ENCODE peak calls at places on chromosomes 11 and 22, in six cellular contexts. C is neuronal stem cell, N is mesendoderm, G is H1, Y is IMR-90, F is trophoblast cell. H is an unnamed sample.

GRCh38 chr22:22031183-22031560 is 48.6 kb upstream of the TOP3B start:
- DNase-seq in C (no peak), N (no peak), G (no peak), Y (no peak), F (no peak), H (no peak)

GRCh38 chr11:115087791-115088190 is 409.5 kb downstream of the NXPE2 start:
- DNase-seq in C (no peak), N (peak), G (peak), Y (no peak), F (no peak), H (no peak)

GRCh38 chr11:70661763-70662501 is 263.6 kb downstream of the CTTN start:
- DNase-seq in C (peak), N (peak), G (no peak), Y (peak), F (no peak), H (peak)

GRCh38 chr11:98955551-98955950 is 65.2 kb upstream of the CNTN5 start:
- DNase-seq in C (no peak), N (no peak), G (no peak), Y (no peak), F (no peak), H (no peak)

GRCh38 chr11:69524991-69525411 is 43.5 kb downstream of the LINC01488 start:
- DNase-seq in C (no peak), N (no peak), G (no peak), Y (no peak), F (no peak), H (no peak)

GRCh38 chr22:49007013-49007653 is 820.5 kb downstream of the BRD1 start:
- DNase-seq in C (no peak), N (no peak), G (no peak), Y (no peak), F (no peak), H (no peak)

GRCh38 chr11:125114518-125114917 is 3.1 kb upstream of the TMEM218 start:
- DNase-seq in C (no peak), N (peak), G (no peak), Y (no peak), F (no peak), H (no peak)

GRCh38 chr11:94305146-94305545 is 766 bp downstream of the IZUMO1R start:
- DNase-seq in C (no peak), N (peak), G (no peak), Y (peak), F (peak), H (no peak)

GRCh38 chr11:114180301-114181055 is 115.7 kb upstream of the NNMT start:
- DNase-seq in C (no peak), N (peak), G (no peak), Y (no peak), F (peak), H (peak)

GRCh38 chr11:126282361-126282741 is 542 bp upstream of the TIRAP start:
- DNase-seq in C (no peak), N (peak), G (no peak), Y (peak), F (no peak), H (peak)

GRCh38 chr11:30712749-30713148 is 126.6 kb upstream of the MPPED2 start:
- DNase-seq in C (no peak), N (no peak), G (no peak), Y (no peak), F (no peak), H (no peak)

GRCh38 chr11:3989251-3989650 is 105.3 kb upstream of the RRM1 start:
- DNase-seq in C (no peak), N (peak), G (peak), Y (no peak), F (no peak), H (peak)

GRCh38 chr11:47154738-47155570 is 21.7 kb downstream of the ARFGAP2 start:
- DNase-seq in C (no peak), N (no peak), G (no peak), Y (no peak), F (no peak), H (no peak)

GRCh38 chr22:43377486-43377995 is 34.3 kb upstream of the MPPED1 start:
- DNase-seq in C (no peak), N (no peak), G (no peak), Y (peak), F (no peak), H (no peak)

GRCh38 chr22:46224771-46225290 is 25.3 kb downstream of the CDPF1 start:
- DNase-seq in C (no peak), N (no peak), G (no peak), Y (no peak), F (no peak), H (no peak)

GRCh38 chr11:109806205-109806604 is 287.0 kb upstream of the ZC3H12C start:
- DNase-seq in C (no peak), N (no peak), G (no peak), Y (no peak), F (no peak), H (no peak)

GRCh38 chr22:39580795-39581194 is 10.2 kb downstream of the CACNA1I start:
- DNase-seq in C (no peak), N (no peak), G (no peak), Y (no peak), F (no peak), H (no peak)

GRCh38 chr11:76785513-76785912 is 2.4 kb downstream of the TSKU start:
- DNase-seq in C (no peak), N (peak), G (no peak), Y (no peak), F (no peak), H (no peak)

GRCh38 chr22:46052801-46053562 is 76.0 kb upstream of the WNT7B start:
- DNase-seq in C (no peak), N (no peak), G (no peak), Y (no peak), F (no peak), H (no peak)

GRCh38 chr11:13928566-13929251 is 33.8 kb upstream of the SPON1 start:
- DNase-seq in C (no peak), N (peak), G (no peak), Y (peak), F (no peak), H (peak)

GRCh38 chr22:22666307-22667091 is 22.1 kb downstream of the GGTLC2 start:
- DNase-seq in C (no peak), N (peak), G (no peak), Y (peak), F (no peak), H (no peak)

GRCh38 chr11:997907-998306 is 38.6 kb downstream of the MUC6 start:
- DNase-seq in C (no peak), N (no peak), G (no peak), Y (no peak), F (no peak), H (no peak)

GRCh38 chr11:72225411-72225951 is 914 bp downstream of the INPPL1 start:
- DNase-seq in C (no peak), N (peak), G (no peak), Y (no peak), F (no peak), H (no peak)

GRCh38 chr11:6531267-6531752 is 34.2 kb downstream of the DNHD1 start:
- DNase-seq in C (peak), N (peak), G (no peak), Y (peak), F (peak), H (peak)

GRCh38 chr22:39283312-39284141 is 35.9 kb downstream of the RPL3 start:
- DNase-seq in C (no peak), N (no peak), G (no peak), Y (peak), F (peak), H (peak)

GRCh38 chr11:28963189-28963588 is 855.0 kb downstream of the METTL15 start:
- DNase-seq in C (no peak), N (no peak), G (no peak), Y (peak), F (peak), H (peak)

GRCh38 chr11:120216426-120217102 is 5.7 kb downstream of the OAF start:
- DNase-seq in C (no peak), N (peak), G (no peak), Y (no peak), F (peak), H (no peak)

GRCh38 chr11:120218695-120219033 is 7.8 kb downstream of the OAF start:
- DNase-seq in C (no peak), N (no peak), G (no peak), Y (no peak), F (no peak), H (no peak)

GRCh38 chr11:120219157-120219934 is 8.5 kb downstream of the OAF start:
- DNase-seq in C (no peak), N (no peak), G (no peak), Y (no peak), F (no peak), H (peak)

GRCh38 chr11:120217941-120218694 is 7.3 kb downstream of the OAF start:
- DNase-seq in C (no peak), N (no peak), G (no peak), Y (no peak), F (no peak), H (no peak)

DNA sequence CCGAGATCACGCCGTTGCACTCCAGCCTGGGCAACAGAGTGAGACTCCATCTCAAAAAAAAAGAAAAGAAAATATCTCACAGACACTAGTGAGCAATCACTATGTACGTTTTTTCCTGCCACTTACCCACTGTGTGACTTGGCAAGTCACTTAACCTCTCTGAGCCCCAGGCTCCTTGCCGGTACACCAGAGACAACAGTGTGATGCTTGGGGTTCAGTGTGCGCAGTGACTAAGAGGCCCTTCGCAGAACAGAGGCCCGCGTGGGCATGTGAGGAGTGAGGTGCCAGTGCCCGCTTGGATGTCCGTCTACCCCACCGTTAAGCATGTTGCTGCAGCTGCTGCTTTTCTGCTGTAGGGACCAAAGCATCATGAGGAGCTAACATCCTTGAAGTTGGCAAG is 6.7 kb downstream of the OAF start:
- DNase-seq in C (no peak), N (no peak), G (no peak), Y (no peak), F (no peak), H (no peak)
- H3K4me3 ChIP-seq in C (no peak), N (no peak), G (no peak), Y (no peak), F (no peak), H (no peak)

GRCh38 chr22:24233235-24233634 is 11.6 kb downstream of the GGT5 start:
- DNase-seq in C (no peak), N (no peak), G (no peak), Y (no peak), F (no peak), H (no peak)
- H4K8ac ChIP-seq in C (no peak), N (no peak), G (no peak), Y (no peak), F (no peak), H (no peak)

GRCh38 chr11:34055218-34056000 is 3.9 kb downstream of the CAPRIN1 start:
- DNase-seq in C (no peak), N (no peak), G (no peak), Y (no peak), F (no peak), H (no peak)

GRCh38 chr11:34052036-34052607 is 591 bp downstream of the CAPRIN1 start:
- DNase-seq in C (peak), N (peak), G (peak), Y (peak), F (peak), H (peak)

GRCh38 chr11:34051349-34052035 is at the start of gene CAPRIN1:
- DNase-seq in C (peak), N (peak), G (peak), Y (peak), F (peak), H (peak)

GRCh38 chr11:34052608-34053160 is 1.2 kb downstream of the CAPRIN1 start:
- DNase-seq in C (peak), N (peak), G (no peak), Y (no peak), F (no peak), H (peak)

DNA sequence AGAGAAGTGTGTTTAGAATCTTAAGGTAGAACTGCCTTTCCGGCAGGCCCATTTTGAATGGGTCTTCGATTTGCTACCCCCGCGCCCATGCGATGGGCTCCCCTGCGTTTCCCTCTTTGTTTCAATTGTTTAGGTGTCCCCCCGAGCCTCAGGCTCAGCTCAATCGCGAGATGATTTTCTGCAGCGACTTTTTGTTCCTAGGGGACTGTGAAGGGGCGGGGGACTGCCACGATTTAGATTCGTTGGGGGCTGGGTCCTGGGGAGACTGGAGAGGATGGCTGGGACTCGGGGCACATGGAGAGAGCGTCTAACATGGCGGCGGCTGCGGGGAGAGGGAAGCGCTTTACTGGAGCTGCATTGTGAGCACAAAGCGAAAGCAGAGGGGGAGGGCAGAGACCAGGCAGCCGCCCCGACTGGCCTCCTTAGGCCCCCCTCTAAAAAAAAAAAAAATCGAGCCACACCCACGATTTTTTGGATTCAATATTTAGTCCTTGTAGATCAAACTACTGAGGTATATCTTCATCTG is 1.7 kb downstream of the CAPRIN1 start:
- DNase-seq in C (peak), N (peak), G (no peak), Y (peak), F (no peak), H (peak)
- H3K23ac ChIP-seq in C (peak), N (peak), G (no peak), Y (peak), F (no peak), H (no peak)

GRCh38 chr11:75722669-75723042 is 5.0 kb downstream of the MOGAT2 start:
- DNase-seq in C (no peak), N (no peak), G (no peak), Y (no peak), F (no peak), H (no peak)
- H3K4me3 ChIP-seq in C (no peak), N (no peak), G (no peak), Y (no peak), F (no peak), H (no peak)

GRCh38 chr11:84103096-84103495 is 816.9 kb upstream of the CCDC90B start:
- DNase-seq in C (peak), N (no peak), G (no peak), Y (no peak), F (no peak), H (no peak)
- H4K8ac ChIP-seq in C (no peak), N (peak), G (no peak), Y (no peak), F (no peak), H (no peak)

GRCh38 chr22:42317691-42318547 is 47.5 kb upstream of the TCF20 start:
- DNase-seq in C (no peak), N (no peak), G (no peak), Y (no peak), F (no peak), H (no peak)

GRCh38 chr22:42318967-42319366 is 48.5 kb upstream of the TCF20 start:
- DNase-seq in C (no peak), N (no peak), G (no peak), Y (no peak), F (no peak), H (no peak)

GRCh38 chr22:42322562-42322926 is 52.1 kb upstream of the TCF20 start:
- DNase-seq in C (no peak), N (no peak), G (no peak), Y (no peak), F (no peak), H (no peak)

GRCh38 chr22:42321908-42322561 is 51.6 kb upstream of the TCF20 start:
- DNase-seq in C (no peak), N (no peak), G (no peak), Y (no peak), F (no peak), H (peak)

DNA sequence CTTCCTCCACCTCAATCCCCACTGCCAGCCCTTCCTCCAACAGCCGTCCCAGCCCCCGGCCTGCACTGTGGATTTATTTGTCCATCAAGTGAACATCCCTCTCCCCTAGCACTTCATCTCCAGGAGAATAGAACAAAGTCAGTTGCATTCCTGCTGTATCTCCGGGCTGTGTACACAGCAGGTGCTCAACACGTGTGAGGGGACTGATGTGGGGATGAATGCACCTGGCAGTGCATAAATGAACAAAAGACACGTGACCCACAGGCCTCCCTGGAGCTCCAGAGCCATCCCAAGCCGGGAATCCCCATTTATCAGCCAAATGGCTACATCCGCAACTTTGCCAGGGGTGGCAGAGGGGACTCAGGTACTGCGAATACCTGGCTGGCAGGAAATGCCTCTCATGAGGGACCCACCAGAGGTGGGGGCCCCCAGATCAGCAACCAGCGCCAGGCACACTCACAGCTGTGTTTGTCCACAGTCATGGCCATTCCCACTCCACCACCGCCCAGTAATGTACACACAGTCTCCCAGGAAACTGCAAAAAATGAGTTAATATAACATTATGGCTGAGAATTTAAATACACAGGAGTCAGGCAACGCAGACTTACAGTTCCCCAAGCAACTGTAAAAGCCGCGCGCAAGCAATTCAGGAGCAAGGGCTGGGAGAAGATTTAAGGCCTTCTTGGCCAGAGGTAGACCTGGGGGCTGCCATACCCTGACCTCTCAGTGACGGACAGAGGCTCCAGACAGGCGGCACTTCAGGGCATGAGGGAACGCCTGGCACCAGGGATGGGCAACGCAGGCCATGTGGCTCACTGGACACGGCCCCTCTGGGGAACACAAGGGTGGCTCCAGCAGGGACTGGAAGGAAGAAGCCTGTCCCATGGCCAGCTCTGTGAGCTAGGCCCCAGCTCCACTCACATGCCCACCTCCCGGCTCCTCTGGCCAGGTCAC is 50.3 kb upstream of the TCF20 start:
- DNase-seq in C (no peak), N (no peak), G (no peak), Y (no peak), F (no peak), H (no peak)
- H3K23ac ChIP-seq in C (peak), N (no peak), G (no peak), Y (no peak), F (no peak), H (no peak)

H was measured in mesenchymal stem cell.